ENCODE peak calls at places on chromosomes 11 and 22, in nine cellular contexts. One of them, this sample, is unnamed.

GRCh38 chr11:57638005-57638760 is 11.5 kb downstream of the YPEL4 start:
- DNase-seq in NCI-H187 treated with DMSO at 0.1 percent for 48 hours: no peak
- DNase-seq in HTR-8/SVneo: peak
- DNase-seq in ACHN: peak
- DNase-seq in GM03348: peak
- DNase-seq in astrocyte of the spinal cord: peak
- DNase-seq in occipital lobe: peak
- DNase-seq in PC-9: no peak
- DNase-seq in mammary epithelial cell: peak
- DNase-seq in this sample: no peak

GRCh38 chr22:48581821-48582469 is 1245.7 kb downstream of the BRD1 start:
- DNase-seq in PC-9: no peak
- DNase-seq in mammary epithelial cell: no peak
- DNase-seq in NCI-H187 treated with DMSO at 0.1 percent for 48 hours: no peak
- DNase-seq in ACHN: no peak
- DNase-seq in HTR-8/SVneo: no peak
- DNase-seq in GM03348: no peak
- DNase-seq in occipital lobe: no peak
- DNase-seq in astrocyte of the spinal cord: no peak
- DNase-seq in this sample: no peak

GRCh38 chr11:2837096-2837601 is 48.4 kb downstream of the CDKN1C start:
- DNase-seq in HTR-8/SVneo: peak
- DNase-seq in occipital lobe: no peak
- DNase-seq in astrocyte of the spinal cord: no peak
- DNase-seq in PC-9: peak
- DNase-seq in ACHN: peak
- DNase-seq in NCI-H187 treated with DMSO at 0.1 percent for 48 hours: no peak
- DNase-seq in mammary epithelial cell: no peak
- DNase-seq in GM03348: peak
- DNase-seq in this sample: no peak

GRCh38 chr22:50201191-50202129 is 649 bp downstream of the SELENOO start:
- DNase-seq in mammary epithelial cell: no peak
- DNase-seq in GM03348: peak
- DNase-seq in PC-9: no peak
- DNase-seq in occipital lobe: no peak
- DNase-seq in ACHN: peak
- DNase-seq in HTR-8/SVneo: no peak
- DNase-seq in astrocyte of the spinal cord: no peak
- DNase-seq in NCI-H187 treated with DMSO at 0.1 percent for 48 hours: no peak
- DNase-seq in this sample: no peak

GRCh38 chr11:120748485-120748814 is 236.9 kb downstream of the GRIK4 start:
- DNase-seq in GM03348: no peak
- DNase-seq in NCI-H187 treated with DMSO at 0.1 percent for 48 hours: no peak
- DNase-seq in mammary epithelial cell: no peak
- DNase-seq in astrocyte of the spinal cord: no peak
- DNase-seq in occipital lobe: no peak
- DNase-seq in ACHN: no peak
- DNase-seq in HTR-8/SVneo: no peak
- DNase-seq in PC-9: no peak
- DNase-seq in this sample: no peak

GRCh38 chr11:18540207-18541009 is 13.7 kb upstream of the TSG101 start:
- DNase-seq in mammary epithelial cell: peak
- DNase-seq in occipital lobe: no peak
- DNase-seq in ACHN: peak
- DNase-seq in astrocyte of the spinal cord: peak
- DNase-seq in HTR-8/SVneo: peak
- DNase-seq in NCI-H187 treated with DMSO at 0.1 percent for 48 hours: no peak
- DNase-seq in GM03348: no peak
- DNase-seq in PC-9: peak
- DNase-seq in this sample: no peak

GRCh38 chr22:42641801-42642413 is 1.5 kb upstream of the ATP5MGL start:
- DNase-seq in NCI-H187 treated with DMSO at 0.1 percent for 48 hours: no peak
- DNase-seq in mammary epithelial cell: no peak
- DNase-seq in ACHN: no peak
- DNase-seq in astrocyte of the spinal cord: no peak
- DNase-seq in PC-9: no peak
- DNase-seq in occipital lobe: no peak
- DNase-seq in GM03348: no peak
- DNase-seq in HTR-8/SVneo: no peak
- DNase-seq in this sample: no peak

GRCh38 chr11:18733202-18733601 is 7.2 kb upstream of the IGSF22 start:
- DNase-seq in GM03348: no peak
- DNase-seq in astrocyte of the spinal cord: no peak
- DNase-seq in NCI-H187 treated with DMSO at 0.1 percent for 48 hours: no peak
- DNase-seq in HTR-8/SVneo: no peak
- DNase-seq in occipital lobe: no peak
- DNase-seq in PC-9: no peak
- DNase-seq in ACHN: no peak
- DNase-seq in mammary epithelial cell: no peak
- DNase-seq in this sample: no peak

GRCh38 chr11:20547411-20547810 is 52.0 kb upstream of the SLC6A5 start:
- DNase-seq in PC-9: no peak
- DNase-seq in HTR-8/SVneo: no peak
- DNase-seq in astrocyte of the spinal cord: no peak
- DNase-seq in NCI-H187 treated with DMSO at 0.1 percent for 48 hours: no peak
- DNase-seq in ACHN: no peak
- DNase-seq in occipital lobe: no peak
- DNase-seq in mammary epithelial cell: no peak
- DNase-seq in GM03348: no peak
- DNase-seq in this sample: no peak

GRCh38 chr11:65454311-65454695 is 31.7 kb downstream of the NEAT1 start:
- DNase-seq in mammary epithelial cell: no peak
- DNase-seq in occipital lobe: no peak
- DNase-seq in astrocyte of the spinal cord: peak
- DNase-seq in ACHN: peak
- DNase-seq in HTR-8/SVneo: no peak
- DNase-seq in GM03348: peak
- DNase-seq in NCI-H187 treated with DMSO at 0.1 percent for 48 hours: no peak
- DNase-seq in PC-9: no peak
- DNase-seq in this sample: no peak

GRCh38 chr22:50218996-50219727 is 18.4 kb downstream of the SELENOO start:
- DNase-seq in NCI-H187 treated with DMSO at 0.1 percent for 48 hours: no peak
- DNase-seq in occipital lobe: peak
- DNase-seq in PC-9: no peak
- DNase-seq in HTR-8/SVneo: no peak
- DNase-seq in GM03348: peak
- DNase-seq in ACHN: peak
- DNase-seq in astrocyte of the spinal cord: peak
- DNase-seq in mammary epithelial cell: peak
- DNase-seq in this sample: peak

GRCh38 chr11:117071344-117071787 is 26.9 kb downstream of the SIK3 start:
- DNase-seq in HTR-8/SVneo: no peak
- DNase-seq in NCI-H187 treated with DMSO at 0.1 percent for 48 hours: no peak
- DNase-seq in ACHN: no peak
- DNase-seq in PC-9: peak
- DNase-seq in occipital lobe: no peak
- DNase-seq in mammary epithelial cell: no peak
- DNase-seq in astrocyte of the spinal cord: no peak
- DNase-seq in GM03348: no peak
- DNase-seq in this sample: no peak

GRCh38 chr11:109808569-109808968 is 284.6 kb upstream of the ZC3H12C start:
- DNase-seq in astrocyte of the spinal cord: peak
- DNase-seq in PC-9: no peak
- DNase-seq in ACHN: no peak
- DNase-seq in occipital lobe: no peak
- DNase-seq in HTR-8/SVneo: no peak
- DNase-seq in mammary epithelial cell: peak
- DNase-seq in GM03348: peak
- DNase-seq in NCI-H187 treated with DMSO at 0.1 percent for 48 hours: no peak
- DNase-seq in this sample: no peak

GRCh38 chr11:124646148-124646547 is 23.5 kb downstream of the TBRG1 start:
- DNase-seq in occipital lobe: no peak
- DNase-seq in PC-9: no peak
- DNase-seq in mammary epithelial cell: no peak
- DNase-seq in HTR-8/SVneo: no peak
- DNase-seq in NCI-H187 treated with DMSO at 0.1 percent for 48 hours: no peak
- DNase-seq in astrocyte of the spinal cord: no peak
- DNase-seq in GM03348: no peak
- DNase-seq in ACHN: no peak
- DNase-seq in this sample: no peak

GRCh38 chr11:68956142-68956541 is 24.6 kb downstream of the MRGPRD start:
- DNase-seq in occipital lobe: no peak
- DNase-seq in GM03348: no peak
- DNase-seq in mammary epithelial cell: no peak
- DNase-seq in NCI-H187 treated with DMSO at 0.1 percent for 48 hours: no peak
- DNase-seq in ACHN: no peak
- DNase-seq in HTR-8/SVneo: no peak
- DNase-seq in astrocyte of the spinal cord: no peak
- DNase-seq in PC-9: no peak
- DNase-seq in this sample: no peak

GRCh38 chr11:88103337-88104206 is 71.7 kb downstream of the RAB38 start:
- DNase-seq in NCI-H187 treated with DMSO at 0.1 percent for 48 hours: no peak
- DNase-seq in mammary epithelial cell: peak
- DNase-seq in HTR-8/SVneo: peak
- DNase-seq in astrocyte of the spinal cord: peak
- DNase-seq in PC-9: peak
- DNase-seq in occipital lobe: no peak
- DNase-seq in GM03348: peak
- DNase-seq in ACHN: peak
- DNase-seq in this sample: no peak

GRCh38 chr11:62452261-62452660 is 33.4 kb downstream of the SCGB1A1 start:
- DNase-seq in astrocyte of the spinal cord: no peak
- DNase-seq in HTR-8/SVneo: peak
- DNase-seq in occipital lobe: no peak
- DNase-seq in PC-9: no peak
- DNase-seq in NCI-H187 treated with DMSO at 0.1 percent for 48 hours: no peak
- DNase-seq in mammary epithelial cell: no peak
- DNase-seq in ACHN: no peak
- DNase-seq in GM03348: no peak
- DNase-seq in this sample: no peak

GRCh38 chr22:19763141-19764049 is 2.8 kb downstream of the TBX1 start:
- DNase-seq in astrocyte of the spinal cord: no peak
- DNase-seq in NCI-H187 treated with DMSO at 0.1 percent for 48 hours: no peak
- DNase-seq in PC-9: no peak
- DNase-seq in HTR-8/SVneo: no peak
- DNase-seq in GM03348: no peak
- DNase-seq in mammary epithelial cell: no peak
- DNase-seq in ACHN: no peak
- DNase-seq in occipital lobe: no peak
- DNase-seq in this sample: no peak

GRCh38 chr22:32764330-32765116 is 37.0 kb upstream of the TIMP3 start:
- DNase-seq in NCI-H187 treated with DMSO at 0.1 percent for 48 hours: no peak
- DNase-seq in astrocyte of the spinal cord: peak
- DNase-seq in mammary epithelial cell: peak
- DNase-seq in PC-9: peak
- DNase-seq in HTR-8/SVneo: peak
- DNase-seq in ACHN: no peak
- DNase-seq in occipital lobe: no peak
- DNase-seq in GM03348: peak
- DNase-seq in this sample: no peak

GRCh38 chr11:118152552-118153471 is at the start of gene SCN4B:
- DNase-seq in astrocyte of the spinal cord: peak
- DNase-seq in mammary epithelial cell: peak
- DNase-seq in NCI-H187 treated with DMSO at 0.1 percent for 48 hours: peak
- DNase-seq in occipital lobe: peak
- DNase-seq in HTR-8/SVneo: peak
- DNase-seq in GM03348: peak
- DNase-seq in PC-9: no peak
- DNase-seq in ACHN: peak
- DNase-seq in this sample: peak

GRCh38 chr11:67563354-67564114 is 20.1 kb upstream of the GSTP1 start:
- DNase-seq in NCI-H187 treated with DMSO at 0.1 percent for 48 hours: no peak
- DNase-seq in astrocyte of the spinal cord: peak
- DNase-seq in occipital lobe: no peak
- DNase-seq in GM03348: peak
- DNase-seq in ACHN: peak
- DNase-seq in HTR-8/SVneo: peak
- DNase-seq in PC-9: peak
- DNase-seq in mammary epithelial cell: peak
- DNase-seq in this sample: no peak

GRCh38 chr11:130522284-130522961 is 74.0 kb downstream of the ADAMTS15 start:
- DNase-seq in ACHN: peak
- DNase-seq in GM03348: peak
- DNase-seq in mammary epithelial cell: peak
- DNase-seq in astrocyte of the spinal cord: peak
- DNase-seq in HTR-8/SVneo: peak
- DNase-seq in occipital lobe: peak
- DNase-seq in NCI-H187 treated with DMSO at 0.1 percent for 48 hours: no peak
- DNase-seq in PC-9: peak
- DNase-seq in this sample: no peak

GRCh38 chr22:37237371-37238268 is 6.4 kb downstream of the RAC2 start:
- DNase-seq in HTR-8/SVneo: no peak
- DNase-seq in PC-9: no peak
- DNase-seq in mammary epithelial cell: no peak
- DNase-seq in GM03348: peak
- DNase-seq in astrocyte of the spinal cord: peak
- DNase-seq in occipital lobe: no peak
- DNase-seq in NCI-H187 treated with DMSO at 0.1 percent for 48 hours: no peak
- DNase-seq in ACHN: no peak
- DNase-seq in this sample: no peak

GRCh38 chr11:13110929-13111812 is 102.1 kb downstream of the RASSF10 start:
- DNase-seq in NCI-H187 treated with DMSO at 0.1 percent for 48 hours: peak
- DNase-seq in HTR-8/SVneo: peak
- DNase-seq in mammary epithelial cell: peak
- DNase-seq in ACHN: peak
- DNase-seq in astrocyte of the spinal cord: peak
- DNase-seq in PC-9: peak
- DNase-seq in occipital lobe: peak
- DNase-seq in GM03348: peak
- DNase-seq in this sample: peak

GRCh38 chr11:131033151-131033651 is 116.9 kb upstream of the SNX19 start:
- DNase-seq in occipital lobe: no peak
- DNase-seq in mammary epithelial cell: peak
- DNase-seq in ACHN: peak
- DNase-seq in astrocyte of the spinal cord: peak
- DNase-seq in HTR-8/SVneo: peak
- DNase-seq in PC-9: peak
- DNase-seq in NCI-H187 treated with DMSO at 0.1 percent for 48 hours: no peak
- DNase-seq in GM03348: peak
- DNase-seq in this sample: no peak

This sample was measured in NCI-H2107.